ENCODE peak calls at places on chromosome X, in seven cellular contexts. B, A, L, T, H, I and Z are unnamed samples.
A peak's percentile ranks its signal among the peaks of the same experiment; 100 is the strongest.

GRCh38 chrX:43559643-43560042 is 96.5 kb upstream of the MAOA start:
- DNase-seq in B (peak; percentile 28), A (no peak), L (no peak), T (peak; percentile 39), H (peak; percentile 20), I (peak; percentile 64), Z (peak; percentile 42)

GRCh38 chrX:140766024-140766611 is 56.6 kb downstream of the LINC00632 start:
- DNase-seq in B (peak; percentile 64), A (no peak), L (no peak), T (peak; percentile 61), H (peak; percentile 7), I (peak; percentile 73), Z (peak; percentile 47)

GRCh38 chrX:34332336-34332735 is 200.2 kb upstream of the FAM47A start:
- DNase-seq in B (no peak), A (no peak), L (no peak), T (no peak), H (no peak), I (no peak), Z (peak; percentile 14)

GRCh38 chrX:39956803-39957394 is 140.9 kb downstream of the BCOR start:
- DNase-seq in B (no peak), A (no peak), L (no peak), T (no peak), H (no peak), I (no peak), Z (no peak)

GRCh38 chrX:102042706-102043325 is 82.7 kb upstream of the TCEAL2 start:
- DNase-seq in B (no peak), A (no peak), L (no peak), T (no peak), H (no peak), I (no peak), Z (no peak)

GRCh38 chrX:10781847-10782530 is 161.6 kb upstream of the MID1 start:
- DNase-seq in B (no peak), A (no peak), L (no peak), T (no peak), H (no peak), I (no peak), Z (no peak)

GRCh38 chrX:66110112-66110511 is 53.9 kb upstream of the HEPH start:
- DNase-seq in B (no peak), A (no peak), L (no peak), T (peak; percentile 12), H (peak; percentile 11), I (no peak), Z (no peak)

GRCh38 chrX:8103655-8104054 is 67.4 kb downstream of the VCX2 start:
- DNase-seq in B (no peak), A (no peak), L (no peak), T (no peak), H (no peak), I (no peak), Z (no peak)

GRCh38 chrX:18889982-18890381 is 93.9 kb downstream of the PHKA2 start:
- DNase-seq in B (no peak), A (no peak), L (no peak), T (no peak), H (no peak), I (no peak), Z (no peak)

GRCh38 chrX:40947276-40947675 is 138.0 kb upstream of the USP9X start:
- DNase-seq in B (no peak), A (no peak), L (no peak), T (no peak), H (no peak), I (peak; percentile 51), Z (no peak)

GRCh38 chrX:63513825-63514574 is 162.9 kb upstream of the SPIN4 start:
- DNase-seq in B (no peak), A (no peak), L (no peak), T (no peak), H (peak; percentile 0), I (peak; percentile 36), Z (no peak)

GRCh38 chrX:149962859-149963757 is 24.8 kb upstream of the EOLA2 start:
- DNase-seq in B (peak; percentile 59), A (no peak), L (no peak), T (peak; percentile 55), H (peak; percentile 39), I (peak; percentile 79), Z (peak; percentile 68)

GRCh38 chrX:129176710-129177109 is 346.6 kb downstream of the SMARCA1 start:
- DNase-seq in B (no peak), A (no peak), L (no peak), T (no peak), H (no peak), I (no peak), Z (no peak)

GRCh38 chrX:125293792-125294780 is 25.6 kb upstream of the TEX13C start:
- DNase-seq in B (no peak), A (no peak), L (peak; percentile 3), T (no peak), H (peak; percentile 20), I (no peak), Z (no peak)

GRCh38 chrX:22192419-22193086 is 80.2 kb upstream of the CBLL2 start:
- DNase-seq in B (peak; percentile 55), A (peak; percentile 4), L (no peak), T (peak; percentile 47), H (peak; percentile 31), I (peak; percentile 67), Z (peak; percentile 58)

GRCh38 chrX:45154462-45154861 is 46.2 kb downstream of the DIPK2B start:
- DNase-seq in B (no peak), A (no peak), L (no peak), T (no peak), H (no peak), I (no peak), Z (no peak)

GRCh38 chrX:47112316-47112954 is 32.1 kb downstream of the NDUFB11 start:
- DNase-seq in B (no peak), A (no peak), L (no peak), T (no peak), H (no peak), I (peak; percentile 27), Z (no peak)

GRCh38 chrX:99301990-99302389 is 1108.1 kb downstream of the PCDH19 start:
- DNase-seq in B (no peak), A (no peak), L (no peak), T (peak; percentile 3), H (no peak), I (no peak), Z (no peak)

GRCh38 chrX:2848806-2849420 is 20.2 kb downstream of the GYG2 start:
- DNase-seq in B (no peak), A (no peak), L (no peak), T (no peak), H (peak; percentile 1), I (peak; percentile 81), Z (no peak)

GRCh38 chrX:38636949-38637819 is 75.8 kb downstream of the TSPAN7 start:
- DNase-seq in B (no peak), A (no peak), L (no peak), T (no peak), H (no peak), I (peak; percentile 31), Z (no peak)

GRCh38 chrX:57044226-57044625 is 48.9 kb upstream of the SPIN3 start:
- DNase-seq in B (no peak), A (no peak), L (no peak), T (no peak), H (no peak), I (no peak), Z (no peak)

GRCh38 chrX:74420194-74421035 is 878 bp upstream of the SLC16A2 start:
- DNase-seq in B (peak; percentile 63), A (no peak), L (no peak), T (peak; percentile 78), H (peak; percentile 42), I (peak; percentile 79), Z (peak; percentile 74)

GRCh38 chrX:154738013-154738738 is 12.7 kb downstream of the GAB3 start:
- DNase-seq in B (no peak), A (no peak), L (no peak), T (no peak), H (no peak), I (peak; percentile 60), Z (no peak)

GRCh38 chrX:10649286-10649685 is 28.9 kb upstream of the MID1 start:
- DNase-seq in B (no peak), A (no peak), L (no peak), T (no peak), H (no peak), I (no peak), Z (no peak)

GRCh38 chrX:78024349-78025108 is 55.1 kb upstream of the PGAM4 start:
- DNase-seq in B (no peak), A (no peak), L (no peak), T (peak; percentile 30), H (peak; percentile 23), I (no peak), Z (peak; percentile 50)

GRCh38 chrX:145673851-145674250 is 143.8 kb upstream of the SLITRK2 start:
- DNase-seq in B (no peak), A (no peak), L (no peak), T (no peak), H (no peak), I (no peak), Z (no peak)

GRCh38 chrX:47489507-47490275 is 6.7 kb upstream of the ZNF41 start:
- DNase-seq in B (no peak), A (no peak), L (no peak), T (no peak), H (no peak), I (no peak), Z (no peak)